ENCODE peak calls at places on chromosome 17, in four cellular contexts. L is trophoblast cell, N is IMR-90, Y is mesendoderm. K is an unnamed sample.

GRCh38 chr17:143785-144281 is 6.5 kb downstream of the SCGB1C2 start:
- DNase-seq in L (peak; percentile 63), Y (peak; percentile 79), N (peak; percentile 39), K (peak; percentile 75)

GRCh38 chr17:55588858-55589257 is 77.6 kb upstream of the SMIM36 start:
- DNase-seq in N (peak; percentile 40), Y (no peak), L (no peak), K (no peak)

GRCh38 chr17:2049333-2050245 is 5.3 kb upstream of the HIC1 start:
- DNase-seq in L (peak; percentile 59), Y (peak; percentile 70), N (peak; percentile 77), K (peak; percentile 88)

GRCh38 chr17:10549108-10549842 is at the start of gene MYH2:
- DNase-seq in Y (peak; percentile 51), N (no peak), L (no peak), K (peak; percentile 66)

GRCh38 chr17:21105081-21105480 is 21.7 kb upstream of the DHRS7B start:
- DNase-seq in L (no peak), N (no peak), Y (peak; percentile 54), K (no peak)

GRCh38 chr17:12973496-12974318 is 44.1 kb downstream of the ELAC2 start:
- DNase-seq in L (no peak), Y (peak; percentile 36), N (no peak), K (no peak)

GRCh38 chr17:51152766-51153209 is 571 bp upstream of the NME1 start:
- DNase-seq in L (no peak), N (peak; percentile 32), Y (peak; percentile 7), K (no peak)

GRCh38 chr17:1259910-1260389 is 10.3 kb upstream of the BHLHA9 start:
- DNase-seq in L (no peak), N (no peak), Y (no peak), K (no peak)

GRCh38 chr17:26792486-26792885 is 501.4 kb upstream of the WSB1 start:
- DNase-seq in L (no peak), Y (peak; percentile 75), N (peak; percentile 55), K (peak; percentile 73)

GRCh38 chr17:77882040-77882439 is 76.5 kb upstream of the TNRC6C start:
- DNase-seq in L (no peak), N (no peak), Y (no peak), K (no peak)

GRCh38 chr17:42984486-42984885 is 4.1 kb downstream of the RUNDC1 start:
- DNase-seq in N (no peak), L (no peak), Y (no peak), K (no peak)
- H3K4me1 ChIP-seq in N (peaks cover 4% of the 10 kb centered on the region), L (peaks cover 5% of the 10 kb centered on the region), Y (peaks cover 1% of the 10 kb centered on the region), K (peaks cover 9% of the 10 kb centered on the region)

DNA sequence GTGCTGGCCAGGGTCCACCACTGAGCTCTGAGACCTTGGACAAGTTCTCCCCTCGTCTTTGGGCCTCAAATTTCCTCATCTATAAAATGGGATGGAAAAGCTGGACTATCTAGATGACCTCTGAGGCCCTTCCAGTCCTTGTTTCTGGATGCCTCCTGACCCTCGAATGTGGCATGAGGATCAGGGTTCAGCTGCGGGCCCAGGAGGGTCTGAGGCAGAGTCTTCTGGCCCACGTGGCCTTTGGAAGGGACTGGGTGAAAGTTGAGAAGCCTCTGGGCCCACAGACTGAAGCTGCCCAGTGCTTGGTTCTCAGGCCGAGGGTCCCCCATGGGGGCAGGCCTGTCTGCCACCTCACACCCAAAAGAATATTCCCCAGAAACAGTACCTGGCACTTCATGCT is 16.9 kb upstream of the MRPS23 start:
- DNase-seq in L (no peak), N (no peak), Y (no peak), K (no peak)
- H2BK5ac ChIP-seq in L (no peak overlapping the region), N (peak overlapping the region; percentile 96), Y (no peak overlapping the region), K (no peak overlapping the region)

GRCh38 chr17:73281926-73282325 is 20.2 kb upstream of the CPSF4L start:
- DNase-seq in L (no peak), N (no peak), Y (no peak), K (no peak)
- H2BK120ac ChIP-seq in L (no peak overlapping the region), N (no peak overlapping the region), Y (no peak overlapping the region), K (no peak overlapping the region)

GRCh38 chr17:45228121-45228941 is 6.6 kb downstream of the FMNL1 start:
- DNase-seq in N (no peak), Y (no peak), L (no peak), K (no peak)

GRCh38 chr17:45225964-45226530 is 4.4 kb downstream of the FMNL1 start:
- DNase-seq in Y (no peak), L (no peak), N (no peak), K (no peak)

GRCh38 chr17:45226620-45227019 is 4.9 kb downstream of the FMNL1 start:
- DNase-seq in Y (no peak), L (no peak), N (no peak), K (no peak)

GRCh38 chr17:45227631-45228120 is 6.0 kb downstream of the FMNL1 start:
- DNase-seq in N (no peak), L (no peak), Y (no peak), K (no peak)

GRCh38 chr17:45227101-45227591 is 5.5 kb downstream of the FMNL1 start:
- DNase-seq in Y (no peak), L (no peak), N (no peak), K (no peak)
- H3K4me1 ChIP-seq in Y (peaks cover 2% of the 10 kb centered on the region), L (peaks cover 14% of the 10 kb centered on the region), N (peaks cover 47% of the 10 kb centered on the region), K (peaks cover 5% of the 10 kb centered on the region)

K was measured in neuronal stem cell.